ENCODE peak calls at places on chromosomes 5 and 9, in five cellular contexts. F is H1, Z is PC-9, N is IMR-90, A is HCT116. O is an unnamed sample. For H3K4me1, the result is how much of the 10 kb centered on the place peaks cover.

GRCh38 chr9:127873886-127874285 is 3.6 kb downstream of the AK1 start:
- DNase-seq in F (no peak), Z (no peak), N (no peak), A (no peak), O (peak)

GRCh38 chr5:56314536-56314935 is 81.4 kb upstream of the ANKRD55 start:
- DNase-seq in F (no peak), Z (peak), N (no peak), A (no peak), O (peak)

GRCh38 chr9:89985078-89985477 is 380.3 kb downstream of the GADD45G start:
- DNase-seq in F (no peak), Z (no peak), N (no peak), A (no peak), O (no peak)

GRCh38 chr9:90950600-90950999 is 149.0 kb downstream of the SYK start:
- DNase-seq in F (no peak), Z (no peak), N (no peak), A (no peak), O (no peak)

GRCh38 chr9:16575142-16575877 is 295.2 kb downstream of the BNC2 start:
- DNase-seq in F (no peak), Z (no peak), N (no peak), A (no peak), O (no peak)

GRCh38 chr9:35518212-35518917 is 28.5 kb downstream of the RUSC2 start:
- DNase-seq in F (no peak), Z (peak), N (peak), A (peak), O (no peak)

GRCh38 chr5:2681476-2681875 is 70.0 kb downstream of the IRX2 start:
- DNase-seq in F (no peak), Z (no peak), N (no peak), A (no peak), O (peak)

GRCh38 chr5:143279698-143280097 is 123.8 kb downstream of the NR3C1 start:
- DNase-seq in F (no peak), Z (peak), N (peak), A (no peak), O (no peak)

GRCh38 chr9:13034696-13035006 is 244.8 kb downstream of the MPDZ start:
- DNase-seq in F (no peak), Z (no peak), N (no peak), A (no peak), O (peak)

GRCh38 chr9:86733929-86734328 is 213.4 kb downstream of the GAS1 start:
- DNase-seq in F (no peak), Z (no peak), N (no peak), A (no peak), O (no peak)

GRCh38 chr9:35518981-35519679 is 29.2 kb downstream of the RUSC2 start:
- DNase-seq in F (no peak), Z (peak), N (peak), A (no peak), O (no peak)

GRCh38 chr9:68802525-68803015 is 97.5 kb downstream of the PIP5K1B start:
- DNase-seq in F (no peak), Z (no peak), N (no peak), A (no peak), O (no peak)

GRCh38 chr5:60196382-60197113 is 303.0 kb upstream of the PDE4D start:
- DNase-seq in F (no peak), Z (peak), N (peak), A (peak), O (peak)

DNA sequence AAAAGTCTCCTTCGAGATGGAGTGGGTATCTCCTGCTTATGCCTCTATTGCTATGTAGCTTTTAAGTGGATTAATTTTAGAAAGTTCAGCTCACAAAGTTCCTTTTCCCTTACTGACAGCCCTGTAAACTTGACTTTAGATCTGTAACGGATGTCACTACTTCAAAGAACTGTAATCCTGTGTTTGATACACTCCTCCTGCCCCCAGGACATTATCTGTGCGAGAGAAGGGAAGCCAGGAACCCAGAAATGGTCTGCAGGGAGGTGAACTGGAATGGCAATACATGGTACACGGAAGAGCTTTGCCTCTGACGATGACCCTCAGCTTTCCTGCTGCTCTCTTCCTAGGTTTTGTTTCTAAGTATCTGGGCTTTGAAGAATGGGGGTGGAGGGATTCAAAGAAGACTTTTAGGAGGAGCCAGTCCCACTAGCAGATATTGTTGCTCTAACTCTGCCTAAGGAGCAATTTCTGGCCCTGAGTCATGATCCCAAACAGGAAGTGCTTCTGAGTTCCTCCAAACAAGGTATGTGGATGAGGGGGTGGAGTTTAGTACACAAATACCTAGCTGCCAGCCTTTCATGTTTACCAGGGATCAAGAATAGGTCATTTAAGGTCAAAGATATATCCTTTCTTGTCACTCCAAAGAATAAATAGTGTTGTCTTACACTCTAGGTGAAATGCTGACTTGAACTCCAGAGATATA is 43.4 kb upstream of the TMC1 start:
- DNase-seq in F (no peak), Z (peak), N (peak), A (peak), O (peak)
- H2AFZ ChIP-seq in F (peak), Z (peak), N (peak), A (peak), O (peak)

GRCh38 chr9:130185494-130186005 is 13.3 kb downstream of the NCS1 start:
- DNase-seq in F (no peak), Z (no peak), N (peak), A (no peak), O (peak)

GRCh38 chr9:130184983-130185382 is 12.8 kb downstream of the NCS1 start:
- DNase-seq in F (no peak), Z (no peak), N (no peak), A (no peak), O (no peak)

GRCh38 chr9:130187523-130187846 is 15.3 kb downstream of the NCS1 start:
- DNase-seq in F (no peak), Z (no peak), N (no peak), A (no peak), O (no peak)

GRCh38 chr9:130186839-130187522 is 14.8 kb downstream of the NCS1 start:
- DNase-seq in F (peak), Z (peak), N (peak), A (peak), O (peak)

GRCh38 chr9:130186051-130186450 is 13.8 kb downstream of the NCS1 start:
- DNase-seq in F (no peak), Z (no peak), N (peak), A (no peak), O (no peak)
- H3K4me1 ChIP-seq in F (under half), Z (under half), N (under half), A (under half), O (half or more)

GRCh38 chr5:107894361-107894760 is 223.6 kb upstream of the EFNA5 start:
- DNase-seq in F (no peak), Z (no peak), N (peak), A (no peak), O (peak)
- H2AFZ ChIP-seq in F (peak), Z (no peak), N (no peak), A (no peak), O (peak)

GRCh38 chr9:130129425-130130061 is 42.7 kb upstream of the NCS1 start:
- DNase-seq in F (no peak), Z (no peak), N (peak), A (no peak), O (peak)
- H3K4me1 ChIP-seq in F (under half), Z (under half), N (under half), A (under half), O (under half)

GRCh38 chr9:98973546-98973921 is 29.8 kb downstream of the COL15A1 start:
- DNase-seq in F (no peak), Z (no peak), N (no peak), A (no peak), O (no peak)

GRCh38 chr9:98974994-98975712 is 31.4 kb downstream of the COL15A1 start:
- DNase-seq in F (peak), Z (peak), N (peak), A (peak), O (peak)

GRCh38 chr9:98975838-98976237 is 32.1 kb downstream of the COL15A1 start:
- DNase-seq in F (no peak), Z (no peak), N (no peak), A (no peak), O (no peak)

GRCh38 chr9:98974106-98974505 is 30.4 kb downstream of the COL15A1 start:
- DNase-seq in F (no peak), Z (no peak), N (no peak), A (no peak), O (no peak)

GRCh38 chr9:98974554-98974953 is 30.8 kb downstream of the COL15A1 start:
- DNase-seq in F (no peak), Z (no peak), N (no peak), A (no peak), O (no peak)
- H2AFZ ChIP-seq in F (no peak), Z (no peak), N (peak), A (peak), O (no peak)

DNA sequence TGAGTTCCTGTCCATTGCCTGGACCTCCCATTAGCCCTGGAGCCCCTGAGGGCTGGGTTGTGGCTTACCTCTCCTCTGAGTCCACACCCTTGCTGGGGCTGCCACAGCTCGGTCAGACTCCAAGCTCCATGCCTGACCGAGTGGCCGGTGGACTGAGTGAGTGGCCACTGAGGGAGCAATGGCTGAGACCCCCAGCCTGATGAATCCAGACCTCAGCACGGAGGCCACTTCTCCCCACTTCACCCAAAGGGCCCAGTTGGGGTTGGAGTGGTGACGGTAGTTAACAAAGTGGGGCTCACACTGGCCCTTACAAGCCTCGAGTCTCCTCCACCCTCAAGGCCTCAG is 28.8 kb downstream of the PDGFRB start:
- DNase-seq in F (no peak), Z (no peak), N (no peak), A (no peak), O (peak)
- H3K4me1 ChIP-seq in F (under half), Z (under half), N (under half), A (under half), O (under half)

DNA sequence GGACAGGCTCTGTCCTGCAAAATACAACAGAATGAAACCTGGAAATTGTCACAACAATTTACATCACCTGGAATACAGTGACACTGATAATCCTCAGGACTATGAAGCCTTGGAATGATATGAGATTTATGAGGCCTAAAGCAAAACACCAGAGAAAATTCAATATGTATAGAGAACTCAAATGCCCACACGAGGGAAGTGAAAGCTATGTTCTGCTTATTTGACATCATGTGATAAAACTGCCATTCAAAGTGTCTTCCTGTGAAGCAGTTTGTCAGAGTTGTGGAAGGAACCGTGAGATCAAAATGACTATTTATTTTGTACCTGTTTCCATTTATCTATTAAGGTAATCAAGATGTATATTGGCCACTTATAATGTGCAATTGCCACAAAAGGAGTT is 190.3 kb downstream of the PARP8 start:
- DNase-seq in F (no peak), Z (no peak), N (no peak), A (no peak), O (no peak)
- H2AFZ ChIP-seq in F (no peak), Z (no peak), N (no peak), A (no peak), O (no peak)

O was measured in osteoblast.